ENCODE peak calls at places on chromosomes 7 and 10, in ten cellular contexts. M is A549, H is prostate gland, T is endodermal cell, F is OCI-LY7, P is sigmoid colon, N is cardiac muscle cell, V is neural progenitor cell, L is upper lobe of right lung, Q is spleen. U is an unnamed sample.

GRCh38 chr7:41584746-41585145 is 118.1 kb downstream of the INHBA start:
- DNase-seq in Q (no peak), H (no peak), L (no peak), M (no peak), T (no peak), F (no peak), V (no peak), P (no peak), N (peak; percentile 15), U (no peak)

GRCh38 chr10:3893904-3894563 is 109.0 kb upstream of the KLF6 start:
- DNase-seq in Q (no peak), F (no peak), H (no peak), N (no peak), T (no peak), P (no peak), L (no peak), M (no peak), V (no peak), U (no peak)

GRCh38 chr7:155369-156000 is 36.9 kb upstream of the FAM20C start:
- DNase-seq in P (no peak), H (no peak), L (peak; percentile 20), V (no peak), T (no peak), Q (peak; percentile 36), M (no peak), N (no peak), F (no peak), U (no peak)

GRCh38 chr10:71963351-71963755 is 842 bp upstream of the CHST3 start:
- DNase-seq in L (no peak), F (no peak), H (no peak), P (peak; percentile 90), T (no peak), M (no peak), Q (no peak), V (no peak), N (peak; percentile 48), U (peak; percentile 67)

GRCh38 chr7:156015237-156016020 is 203.2 kb upstream of the SHH start:
- DNase-seq in F (no peak), N (no peak), T (peak; percentile 31), P (no peak), V (no peak), H (no peak), M (no peak), L (no peak), Q (no peak), U (no peak)

GRCh38 chr10:5071411-5072198 is 22.6 kb upstream of the AKR1C3 start:
- DNase-seq in Q (no peak), F (no peak), L (no peak), M (peak; percentile 99), H (peak; percentile 44), P (peak; percentile 91), N (peak; percentile 99), V (peak; percentile 64), T (peak; percentile 45), U (peak; percentile 80)

GRCh38 chr7:81111358-81111757 is 192.5 kb upstream of the SEMA3C start:
- DNase-seq in L (no peak), Q (no peak), P (no peak), V (no peak), M (peak; percentile 61), F (no peak), N (peak; percentile 91), T (no peak), H (no peak), U (no peak)

GRCh38 chr7:123502216-123502615 is 32.2 kb downstream of the IQUB start:
- DNase-seq in T (no peak), M (no peak), P (no peak), H (no peak), F (no peak), L (no peak), Q (no peak), V (peak; percentile 77), N (no peak), U (no peak)

GRCh38 chr7:137903382-137904169 is 56.8 kb upstream of the DGKI start:
- DNase-seq in Q (peak; percentile 78), H (peak; percentile 68), V (peak; percentile 83), P (peak; percentile 79), F (peak; percentile 83), N (peak; percentile 80), T (peak; percentile 85), M (peak; percentile 77), L (no peak), U (peak; percentile 73)

GRCh38 chr10:104485632-104486031 is 132.0 kb downstream of the CFAP58 start:
- DNase-seq in Q (no peak), P (no peak), N (no peak), T (no peak), M (peak; percentile 12), F (no peak), V (peak; percentile 25), L (no peak), H (no peak), U (no peak)

GRCh38 chr10:131983780-131984179 is 2.1 kb upstream of the BNIP3 start:
- DNase-seq in T (no peak), M (peak; percentile 70), H (no peak), V (no peak), P (no peak), Q (peak; percentile 10), F (no peak), N (peak; percentile 68), L (no peak), U (no peak)

GRCh38 chr7:79245623-79246249 is 207.7 kb downstream of the MAGI2 start:
- DNase-seq in L (no peak), M (no peak), V (peak; percentile 13), T (no peak), F (no peak), N (peak; percentile 6), H (no peak), P (no peak), Q (no peak), U (no peak)

GRCh38 chr10:126391162-126391880 is 3.0 kb upstream of the ADAM12 start:
- DNase-seq in F (no peak), N (peak; percentile 68), Q (no peak), L (no peak), M (no peak), T (no peak), V (no peak), H (no peak), P (peak; percentile 68), U (no peak)

GRCh38 chr10:34186740-34187139 is 628.4 kb downstream of the PARD3 start:
- DNase-seq in M (no peak), Q (no peak), N (no peak), H (no peak), F (no peak), L (no peak), V (peak; percentile 57), P (no peak), T (peak; percentile 69), U (no peak)
- H3K27ac ChIP-seq in M (no peak overlapping the region), Q (no peak overlapping the region), N (no peak overlapping the region), H (no peak overlapping the region), F (no peak overlapping the region), L (no peak overlapping the region), V (peak overlapping the region; percentile 73), P (no peak overlapping the region), T (no peak overlapping the region), U (no peak overlapping the region)

DNA sequence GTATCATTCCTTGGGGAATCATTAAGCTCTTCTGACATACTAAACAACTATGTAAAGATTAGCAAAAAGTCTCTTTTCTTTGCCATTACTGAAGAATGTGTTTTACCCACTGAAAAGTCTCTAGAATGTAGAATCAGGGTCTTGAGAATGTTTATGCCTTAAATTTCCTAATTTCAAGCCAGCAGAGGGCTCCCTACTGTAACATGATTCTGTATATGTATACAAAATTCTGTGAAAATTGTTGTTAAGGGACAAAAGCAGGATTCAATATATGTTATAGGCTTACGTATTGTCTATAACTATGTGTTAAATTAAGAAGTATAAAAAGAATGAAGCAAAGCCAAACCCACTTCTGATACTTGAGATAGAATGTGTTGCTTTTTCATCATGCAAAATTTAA is 296.9 kb upstream of the DGKB start:
- DNase-seq in L (no peak), M (peak; percentile 3), N (peak; percentile 35), Q (no peak), P (no peak), V (no peak), T (no peak), H (no peak), F (no peak), U (no peak)
- TF ChIP-seq CTCF in L (peak; percentile 16), M (peak; percentile 35), N (peak; percentile 52), Q (no peak), P (no peak), V (peak; percentile 47), T (peak; percentile 73), H (no peak), F (peak; percentile 70), U (no peak)

GRCh38 chr7:112990619-112991018 is 96.0 kb downstream of the GPR85 start:
- DNase-seq in H (no peak), M (no peak), L (no peak), Q (no peak), V (no peak), P (no peak), N (peak; percentile 13), T (no peak), F (no peak), U (no peak)
- H3K27ac ChIP-seq in H (no peak overlapping the region), M (no peak overlapping the region), L (no peak overlapping the region), Q (peak overlapping the region; percentile 59), V (no peak overlapping the region), P (no peak overlapping the region), N (no peak overlapping the region), T (no peak overlapping the region), F (no peak overlapping the region), U (no peak overlapping the region)

GRCh38 chr10:84254552-84255137 is 9.8 kb downstream of the RGR start:
- DNase-seq in H (no peak), N (no peak), M (no peak), V (no peak), P (no peak), F (no peak), L (no peak), T (no peak), Q (no peak), U (no peak)

GRCh38 chr10:84256510-84257342 is 11.9 kb downstream of the RGR start:
- DNase-seq in M (peak; percentile 67), Q (no peak), F (no peak), L (peak; percentile 72), T (peak; percentile 90), V (peak; percentile 86), N (peak; percentile 68), H (no peak), P (no peak), U (no peak)

GRCh38 chr10:84261236-84261635 is 16.4 kb downstream of the RGR start:
- DNase-seq in P (no peak), T (peak; percentile 34), N (no peak), M (no peak), F (no peak), H (no peak), L (no peak), Q (no peak), V (no peak), U (no peak)

GRCh38 chr10:84258034-84258695 is 13.3 kb downstream of the RGR start:
- DNase-seq in T (no peak), P (no peak), L (no peak), Q (no peak), H (no peak), F (no peak), V (no peak), M (no peak), N (no peak), U (no peak)

DNA sequence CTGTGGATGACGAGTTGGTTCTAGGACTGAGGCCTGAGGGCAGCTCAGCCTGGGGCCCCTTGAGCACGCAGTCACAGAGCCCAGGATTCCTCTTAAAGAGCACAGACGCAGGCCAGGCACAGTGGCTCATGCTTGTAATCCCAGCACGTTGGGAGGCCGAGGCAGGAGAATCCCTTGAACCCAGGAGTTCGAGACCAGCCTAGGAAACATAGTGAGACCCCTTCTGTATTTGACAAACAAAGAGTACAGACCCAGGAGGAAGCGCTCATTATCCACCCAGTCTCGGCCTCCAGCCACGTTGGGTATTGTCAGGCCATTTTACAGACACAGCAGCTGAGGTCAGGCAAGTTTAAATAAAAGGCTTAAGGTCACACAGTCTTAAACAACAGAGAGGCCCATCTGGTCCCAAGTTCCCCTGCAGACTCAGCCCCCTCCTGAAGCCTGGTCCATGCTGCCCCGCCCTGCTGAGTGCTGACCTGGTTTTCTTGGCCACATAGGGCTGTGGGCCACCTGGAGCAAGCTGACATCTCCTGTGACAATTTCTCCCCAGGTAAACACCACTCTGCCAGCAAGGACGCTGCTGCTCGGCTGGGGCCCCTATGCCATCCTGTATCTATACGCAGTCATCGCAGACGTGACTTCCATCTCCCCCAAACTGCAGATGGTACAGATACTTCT is 12.6 kb downstream of the RGR start:
- DNase-seq in V (no peak), L (no peak), N (no peak), H (no peak), F (no peak), T (no peak), Q (no peak), M (no peak), P (no peak), U (no peak)
- TF ChIP-seq CTCF in V (no peak), L (no peak), N (no peak), H (no peak), F (no peak), T (no peak), Q (peak; percentile 3), M (no peak), P (no peak), U (no peak)

U was measured in ovary.